ENCODE peak calls at places on chromosomes 16 and 17, in six cellular contexts. U, V, L, I, K and Z are unnamed samples.

GRCh38 chr16:63806794-63807506 is 1314.9 kb downstream of the CDH11 start:
- DNase-seq in U (no peak), K (no peak), I (no peak), V (no peak), L (no peak), Z (no peak)

GRCh38 chr17:13600475-13601316 is 1.0 kb downstream of the HS3ST3A1 start:
- DNase-seq in V (no peak), U (no peak), L (no peak), I (no peak), K (peak; percentile 47), Z (no peak)

GRCh38 chr17:31078290-31078689 is 16.5 kb upstream of the NF1 start:
- DNase-seq in V (no peak), L (no peak), K (no peak), I (no peak), U (no peak), Z (no peak)

GRCh38 chr17:4788159-4788806 is 481 bp upstream of the GLTPD2 start:
- DNase-seq in U (no peak), I (no peak), L (no peak), K (no peak), V (no peak), Z (no peak)

GRCh38 chr16:28572659-28573510 is 19.2 kb downstream of the SGF29 start:
- DNase-seq in K (no peak), V (no peak), L (no peak), U (no peak), I (no peak), Z (no peak)

GRCh38 chr17:65011047-65011446 is 45.5 kb downstream of the GNA13 start:
- DNase-seq in I (no peak), V (no peak), K (no peak), U (no peak), L (no peak), Z (no peak)

GRCh38 chr16:88781140-88782077 is 3.6 kb downstream of the PIEZO1 start:
- DNase-seq in L (no peak), U (no peak), I (no peak), K (no peak), V (no peak), Z (peak; percentile 82)

GRCh38 chr17:77190561-77190960 is 49.8 kb downstream of the SEC14L1 start:
- DNase-seq in I (no peak), K (no peak), L (no peak), U (no peak), V (no peak), Z (no peak)

GRCh38 chr16:88804552-88805339 is 1.2 kb downstream of the CDT1 start:
- DNase-seq in L (no peak), K (no peak), I (peak; percentile 74), V (no peak), U (no peak), Z (peak; percentile 65)

GRCh38 chr16:88428156-88428555 is 24.9 kb upstream of the ZFPM1 start:
- DNase-seq in L (no peak), K (no peak), V (no peak), U (no peak), I (no peak), Z (no peak)

GRCh38 chr17:51258756-51259573 is 884 bp downstream of the MBTD1 start:
- DNase-seq in K (peak; percentile 55), L (no peak), V (no peak), I (peak; percentile 39), U (peak; percentile 45), Z (peak; percentile 62)

GRCh38 chr17:78873519-78874340 is 29.3 kb downstream of the CEP295NL start:
- DNase-seq in K (no peak), I (no peak), U (no peak), V (no peak), L (no peak), Z (no peak)

GRCh38 chr17:83199500-83200201 is 120.2 kb downstream of the METRNL start:
- DNase-seq in L (peak; percentile 23), U (peak; percentile 30), V (no peak), K (no peak), I (no peak), Z (no peak)

GRCh38 chr17:57946798-57947358 is 8.3 kb downstream of the CUEDC1 start:
- DNase-seq in K (peak; percentile 63), V (no peak), L (no peak), U (peak; percentile 38), I (peak; percentile 80), Z (peak; percentile 49)

GRCh38 chr17:27295945-27296344 is 2.0 kb downstream of the WSB1 start:
- DNase-seq in K (no peak), I (no peak), V (no peak), U (no peak), L (no peak), Z (peak; percentile 25)

GRCh38 chr17:43434902-43435319 is 36.1 kb downstream of the ARL4D start:
- DNase-seq in K (no peak), L (no peak), I (no peak), U (no peak), V (no peak), Z (no peak)

GRCh38 chr17:40468560-40468959 is 25.3 kb downstream of the IGFBP4 start:
- DNase-seq in L (no peak), K (no peak), V (no peak), I (no peak), U (no peak), Z (no peak)

GRCh38 chr17:42129109-42129837 is 6.7 kb downstream of the HSPB9 start:
- DNase-seq in U (peak; percentile 60), K (no peak), V (no peak), L (no peak), I (no peak), Z (no peak)

GRCh38 chr16:27973678-27974077 is 89.8 kb downstream of the GSG1L start:
- DNase-seq in U (no peak), V (no peak), L (no peak), K (no peak), I (no peak), Z (no peak)

GRCh38 chr17:76414334-76415295 is 30.2 kb downstream of the SPHK1 start:
- DNase-seq in U (peak; percentile 67), I (no peak), K (peak; percentile 29), L (no peak), V (no peak), Z (peak; percentile 95)

GRCh38 chr17:2056221-2057129 is 1.6 kb downstream of the HIC1 start:
- DNase-seq in K (peak; percentile 66), L (no peak), I (no peak), V (no peak), U (no peak), Z (peak; percentile 45)

GRCh38 chr17:1709971-1710806 is at the start of gene TLCD2:
- DNase-seq in L (no peak), V (no peak), K (peak; percentile 96), U (peak; percentile 88), I (no peak), Z (peak; percentile 70)

GRCh38 chr16:87533061-87533460 is 40.2 kb upstream of the ZCCHC14 start:
- DNase-seq in I (no peak), K (no peak), V (no peak), U (no peak), L (no peak), Z (no peak)

GRCh38 chr16:85168732-85169256 is 56.5 kb upstream of the CIBAR2 start:
- DNase-seq in U (peak; percentile 83), K (no peak), I (no peak), L (no peak), V (no peak), Z (no peak)

GRCh38 chr17:66702106-66702936 is 132.6 kb upstream of the CACNG5 start:
- DNase-seq in L (no peak), I (peak; percentile 15), U (no peak), V (no peak), K (no peak), Z (no peak)

GRCh38 chr17:27521281-27522027 is 65.2 kb downstream of the KSR1 start:
- DNase-seq in U (no peak), L (no peak), K (no peak), V (no peak), I (peak; percentile 29), Z (no peak)

GRCh38 chr17:40560592-40561293 is 4.5 kb downstream of the CCR7 start:
- DNase-seq in L (no peak), I (no peak), K (peak; percentile 47), U (no peak), V (no peak), Z (peak; percentile 50)

GRCh38 chr17:77110006-77110374 is 30.8 kb upstream of the SEC14L1 start:
- DNase-seq in I (no peak), L (peak; percentile 55), K (no peak), V (no peak), U (no peak), Z (no peak)

GRCh38 chr17:73924488-73925186 is 278.8 kb upstream of the RPL38 start:
- DNase-seq in I (no peak), K (no peak), V (no peak), L (no peak), U (no peak), Z (no peak)

GRCh38 chr17:8818047-8818446 is 18.9 kb upstream of the MFSD6L start:
- DNase-seq in L (no peak), U (no peak), K (no peak), I (no peak), V (no peak), Z (no peak)
- TF ChIP-seq POLR2A in L (no peak), U (no peak), K (no peak), I (no peak), V (no peak), Z (no peak)

GRCh38 chr16:75229172-75230031 is 10.6 kb downstream of the CTRB1 start:
- DNase-seq in I (no peak), L (no peak), K (no peak), V (no peak), U (no peak), Z (no peak)

GRCh38 chr16:75225678-75226515 is 7.1 kb downstream of the CTRB1 start:
- DNase-seq in L (no peak), U (no peak), I (no peak), K (no peak), V (no peak), Z (no peak)

GRCh38 chr16:75226550-75227360 is 8.0 kb downstream of the CTRB1 start:
- DNase-seq in K (no peak), U (no peak), L (no peak), I (no peak), V (no peak), Z (no peak)

GRCh38 chr16:75228143-75228976 is 9.6 kb downstream of the CTRB1 start:
- DNase-seq in U (no peak), K (no peak), V (no peak), I (no peak), L (no peak), Z (no peak)

GRCh38 chr16:75227361-75228142 is 8.8 kb downstream of the CTRB1 start:
- DNase-seq in V (no peak), U (no peak), I (no peak), K (no peak), L (no peak), Z (no peak)
- TF ChIP-seq POLR2A in V (peak; percentile 58), U (no peak), I (peak; percentile 15), K (no peak), L (no peak), Z (no peak)

GRCh38 chr17:81513669-81514484 is 1.3 kb upstream of the ACTG1 start:
- DNase-seq in K (peak; percentile 84), V (no peak), L (peak; percentile 72), I (peak; percentile 72), U (peak; percentile 72), Z (peak; percentile 58)
- TF ChIP-seq POLR2A in K (peak; percentile 55), V (no peak), L (peak; percentile 19), I (no peak), U (peak; percentile 12), Z (no peak)

DNA sequence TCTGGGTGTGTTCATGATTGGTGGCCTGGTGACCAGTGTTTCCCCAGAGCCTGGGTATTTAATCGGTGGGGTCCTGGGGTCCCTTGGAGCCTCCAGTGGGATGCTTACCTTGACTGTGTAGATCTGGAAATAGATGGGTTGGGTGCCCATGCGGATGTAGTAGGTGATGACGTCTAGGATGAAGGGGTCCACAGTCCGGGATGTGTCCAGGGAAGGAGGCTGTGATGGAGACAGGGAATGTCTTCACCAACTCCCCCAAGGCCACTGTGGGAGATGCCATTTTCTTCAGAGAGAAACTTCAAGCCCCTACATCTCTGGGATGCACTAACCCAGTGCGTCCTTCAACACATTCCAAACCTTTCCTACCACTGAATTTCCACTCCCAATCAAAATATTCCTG is 24.1 kb upstream of the MFSD6L start:
- DNase-seq in I (no peak), V (no peak), K (no peak), L (no peak), U (no peak), Z (no peak)
- TF ChIP-seq POLR2A in I (no peak), V (no peak), K (no peak), L (no peak), U (no peak), Z (no peak)